ENCODE peak calls at places on chromosomes 7 and 10, in seven cellular contexts. G is stomach, O is transverse colon, U is HL-60, R is Panc1, W is HCT116, E is breast epithelium. F is an unnamed sample.

GRCh38 chr10:21497177-21497807 is 28.2 kb downstream of the SKIDA1 start:
- DNase-seq in U (no peak), W (peak), E (peak), R (no peak), G (peak), O (peak), F (no peak)

GRCh38 chr7:15554081-15554480 is 7.7 kb downstream of the AGMO start:
- DNase-seq in U (no peak), E (no peak), O (no peak), W (no peak), G (no peak), R (no peak), F (no peak)

GRCh38 chr10:114260366-114260765 is 21.3 kb downstream of the VWA2 start:
- DNase-seq in O (no peak), W (no peak), R (no peak), E (no peak), U (no peak), G (no peak), F (no peak)

GRCh38 chr7:132075573-132075972 is 500.7 kb downstream of the PLXNA4 start:
- DNase-seq in U (no peak), W (no peak), G (no peak), E (no peak), O (peak), R (no peak), F (no peak)

GRCh38 chr10:44978570-44979280 is at the start of gene DEPP1:
- DNase-seq in W (peak), U (no peak), G (peak), O (peak), R (peak), E (peak), F (no peak)

GRCh38 chr10:29254123-29255046 is 34.5 kb upstream of the LYZL1 start:
- DNase-seq in E (no peak), W (no peak), O (no peak), R (no peak), G (no peak), U (peak), F (no peak)

GRCh38 chr7:7565018-7565680 is 1.5 kb upstream of the MIOS start:
- DNase-seq in E (no peak), U (no peak), G (no peak), W (no peak), O (no peak), R (no peak), F (no peak)

GRCh38 chr7:105896407-105896842 is 20.0 kb upstream of the ATXN7L1 start:
- DNase-seq in W (no peak), U (no peak), E (no peak), R (no peak), G (no peak), O (peak), F (no peak)

GRCh38 chr10:124971276-124971675 is 29.4 kb downstream of the ZRANB1 start:
- DNase-seq in G (no peak), O (no peak), W (no peak), U (no peak), E (no peak), R (no peak), F (no peak)

GRCh38 chr7:149879801-149880738 is 6.3 kb downstream of the ATP6V0E2 start:
- DNase-seq in G (no peak), E (no peak), O (no peak), R (no peak), U (no peak), W (no peak), F (no peak)

GRCh38 chr7:93530701-93531100 is 43.8 kb downstream of the CALCR start:
- DNase-seq in R (no peak), G (no peak), O (no peak), U (no peak), E (no peak), W (no peak), F (no peak)

GRCh38 chr7:25069900-25070443 is 55.1 kb downstream of the CYCS start:
- DNase-seq in O (peak), W (peak), R (no peak), E (no peak), U (peak), G (peak), F (no peak)

GRCh38 chr7:69814421-69814962 is 216.2 kb downstream of the AUTS2 start:
- DNase-seq in R (no peak), U (no peak), G (no peak), W (no peak), O (no peak), E (peak), F (no peak)

GRCh38 chr7:105779856-105780815 is 96.3 kb downstream of the ATXN7L1 start:
- DNase-seq in G (no peak), W (no peak), U (no peak), R (no peak), E (no peak), O (no peak), F (no peak)

GRCh38 chr7:100465702-100466311 is 1.7 kb upstream of the SPACDR start:
- DNase-seq in W (no peak), E (peak), G (peak), R (no peak), U (no peak), O (peak), F (no peak)

GRCh38 chr7:129443612-129444011 is 9.4 kb downstream of the STRIP2 start:
- DNase-seq in R (no peak), E (no peak), W (no peak), U (no peak), O (no peak), G (no peak), F (no peak)

GRCh38 chr7:37916017-37916672 is 472 bp downstream of the SFRP4 start:
- DNase-seq in W (no peak), O (peak), U (no peak), G (no peak), E (no peak), R (no peak), F (no peak)

GRCh38 chr10:21534611-21535493 is 820 bp downstream of the MLLT10 start:
- DNase-seq in U (no peak), O (peak), G (peak), W (no peak), E (peak), R (no peak), F (no peak)

GRCh38 chr7:3042861-3043489 is 692 bp downstream of the CARD11 start:
- DNase-seq in U (no peak), R (no peak), G (no peak), E (no peak), W (no peak), O (peak), F (no peak)

GRCh38 chr10:64070241-64070640 is 549.0 kb downstream of the REEP3 start:
- DNase-seq in R (no peak), E (no peak), W (no peak), O (no peak), G (no peak), U (no peak), F (no peak)

GRCh38 chr7:16015981-16016380 is 329.5 kb upstream of the MEOX2 start:
- DNase-seq in R (no peak), O (no peak), U (no peak), E (no peak), W (no peak), G (no peak), F (no peak)

GRCh38 chr7:1945558-1945957 is 275.5 kb downstream of the ELFN1 start:
- DNase-seq in O (no peak), R (no peak), W (no peak), G (no peak), E (no peak), U (no peak), F (no peak)

GRCh38 chr10:111076191-111076681 is 593 bp upstream of the ADRA2A start:
- DNase-seq in G (peak), U (no peak), O (peak), E (no peak), W (peak), R (peak), F (no peak)

GRCh38 chr7:123557631-123558505 is at the start of gene NDUFA5:
- DNase-seq in G (peak), W (peak), U (peak), R (peak), E (peak), O (peak), F (no peak)

GRCh38 chr7:140723002-140723401 is 26.5 kb downstream of the NDUFB2 start:
- DNase-seq in E (no peak), U (no peak), O (no peak), W (no peak), R (no peak), G (no peak), F (no peak)

GRCh38 chr7:29467193-29467592 is 96.4 kb upstream of the PRR15 start:
- DNase-seq in U (no peak), E (no peak), R (no peak), W (no peak), G (no peak), O (peak), F (no peak)

GRCh38 chr10:77881636-77882035 is 44.9 kb downstream of the DLG5 start:
- DNase-seq in U (no peak), E (no peak), W (no peak), O (no peak), G (no peak), R (no peak), F (no peak)

GRCh38 chr7:40194743-40195142 is 59.9 kb downstream of the SUGCT start:
- DNase-seq in E (no peak), G (no peak), W (no peak), U (no peak), R (no peak), O (no peak), F (no peak)

GRCh38 chr10:80141696-80142460 is 9.3 kb downstream of the PLAC9 start:
- DNase-seq in R (no peak), O (no peak), G (no peak), E (no peak), U (no peak), W (no peak), F (no peak)

GRCh38 chr10:64699244-64699643 is 1178.0 kb downstream of the REEP3 start:
- DNase-seq in U (no peak), G (no peak), W (no peak), O (no peak), E (no peak), R (no peak), F (no peak)

GRCh38 chr7:131424219-131424822 is 96.6 kb downstream of the MKLN1 start:
- DNase-seq in W (peak), R (peak), E (no peak), G (no peak), U (no peak), O (no peak), F (no peak)

GRCh38 chr7:98281757-98282652 is 519 bp downstream of the BRI3 start:
- DNase-seq in E (peak), U (no peak), O (peak), W (no peak), R (no peak), G (peak), F (no peak)

GRCh38 chr7:54906963-54907362 is 111.9 kb upstream of the EGFR start:
- DNase-seq in U (no peak), O (no peak), G (no peak), W (no peak), E (no peak), R (no peak), F (no peak)

GRCh38 chr10:48607356-48608278 is 2.7 kb upstream of the ARHGAP22 start:
- DNase-seq in G (no peak), W (no peak), E (no peak), R (no peak), U (no peak), O (no peak), F (no peak)

DNA sequence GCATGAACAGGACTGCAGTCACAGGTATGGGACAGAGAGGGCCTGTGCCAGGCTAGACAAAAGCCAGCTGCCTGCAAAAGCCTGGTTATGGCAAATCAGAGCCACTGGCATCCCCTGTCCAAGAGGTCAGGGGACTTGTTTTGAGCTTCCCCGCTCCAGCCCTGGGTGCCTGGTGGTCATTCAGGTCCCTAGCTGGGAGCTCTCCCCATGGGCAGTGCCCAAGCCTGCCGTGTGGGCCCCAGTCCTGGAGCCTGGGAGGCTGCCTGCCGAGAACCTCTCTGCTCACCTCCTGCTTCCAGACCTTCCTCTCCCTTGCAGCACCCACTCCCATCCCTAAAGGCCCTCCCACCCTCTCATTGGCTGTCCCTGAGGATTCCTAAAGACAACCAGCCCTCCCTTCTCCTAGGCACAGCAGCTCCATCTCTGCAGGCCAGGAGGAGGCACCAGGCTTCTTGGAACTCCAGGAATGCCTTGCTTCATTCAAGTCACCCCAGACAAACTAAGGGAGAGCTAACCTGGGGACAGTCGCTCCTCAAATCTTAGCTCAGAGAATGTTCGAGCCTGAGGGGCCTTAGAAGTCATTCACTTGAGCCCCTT is 150.6 kb downstream of the C10orf105 start:
- DNase-seq in E (no peak), O (no peak), U (no peak), R (no peak), G (no peak), W (no peak), F (no peak)
- TF ChIP-seq POLR2AphosphoS5 in E (no peak), O (no peak), U (no peak), R (no peak), G (no peak), W (no peak), F (no peak)

DNA sequence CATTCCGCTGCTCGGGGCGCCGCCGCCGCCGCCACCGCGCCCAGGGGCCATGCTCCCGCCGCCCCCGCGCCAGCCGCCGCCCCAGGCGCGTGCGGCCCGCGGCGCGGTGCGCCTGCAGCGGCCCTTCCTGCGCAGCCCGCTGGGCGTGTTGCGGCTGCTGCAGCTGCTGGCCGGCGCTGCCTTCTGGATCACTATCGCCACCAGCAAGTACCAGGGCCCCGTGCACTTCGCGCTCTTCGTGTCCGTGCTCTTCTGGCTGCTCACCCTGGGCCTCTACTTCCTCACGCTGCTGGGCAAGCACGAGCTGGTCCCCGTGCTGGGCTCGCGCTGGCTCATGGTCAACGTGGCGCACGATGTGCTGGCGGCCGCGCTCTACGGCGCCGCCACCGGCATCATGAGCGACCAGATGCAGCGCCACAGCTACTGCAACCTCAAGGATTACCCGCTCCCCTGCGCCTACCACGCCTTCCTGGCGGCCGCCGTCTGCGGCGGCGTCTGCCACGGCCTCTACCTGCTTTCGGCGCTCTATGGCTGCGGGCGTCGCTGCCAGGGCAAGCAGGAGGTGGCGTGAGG is 384 bp downstream of the MARVELD1 start:
- DNase-seq in O (peak), U (peak), E (peak), R (peak), W (no peak), G (peak), F (no peak)
- H3K27ac ChIP-seq in O (peak), U (peak), E (peak), R (peak), W (peak), G (peak), F (peak)

GRCh38 chr7:42197391-42197790 is 39.6 kb downstream of the GLI3 start:
- DNase-seq in W (no peak), O (no peak), R (no peak), E (no peak), U (no peak), G (no peak), F (no peak)
- TF ChIP-seq CTCF in W (no peak), O (no peak), R (no peak), E (no peak), U (no peak), G (no peak), F (no peak)

DNA sequence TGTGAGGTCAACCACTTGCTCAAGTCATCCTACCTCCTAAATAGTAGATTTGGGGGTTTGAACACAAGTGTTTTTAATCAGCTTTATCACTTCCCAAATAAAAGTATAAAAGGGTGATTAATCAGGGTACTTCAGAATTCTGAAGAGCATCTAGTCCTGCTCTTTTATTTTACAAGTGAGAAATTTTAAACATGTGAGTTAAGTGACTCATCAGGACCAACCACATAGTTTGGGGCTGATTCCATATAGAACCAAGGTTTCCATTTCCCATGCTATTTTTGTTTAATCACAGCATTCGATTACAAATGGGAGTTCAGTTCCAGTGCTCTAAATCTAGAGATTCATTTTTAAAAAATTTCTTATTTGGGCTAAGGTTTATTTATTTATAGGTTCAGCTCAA is 113.4 kb downstream of the GPR158 start:
- DNase-seq in W (no peak), R (no peak), E (no peak), U (no peak), O (no peak), G (no peak), F (no peak)
- TF ChIP-seq POLR2AphosphoS5 in W (no peak), R (no peak), E (no peak), U (no peak), O (no peak), G (no peak), F (no peak)

GRCh38 chr7:156919132-156919713 is 26.2 kb upstream of the LMBR1 start:
- DNase-seq in W (no peak), G (no peak), E (no peak), O (no peak), U (no peak), R (no peak), F (no peak)

GRCh38 chr7:156920076-156920475 is 27.1 kb upstream of the LMBR1 start:
- DNase-seq in G (no peak), E (no peak), R (no peak), O (no peak), U (no peak), W (no peak), F (no peak)

GRCh38 chr7:156918642-156919041 is 25.7 kb upstream of the LMBR1 start:
- DNase-seq in U (no peak), W (no peak), E (no peak), G (no peak), R (no peak), O (no peak), F (no peak)
- H3K27ac ChIP-seq in U (no peak), W (no peak), E (no peak), G (no peak), R (no peak), O (no peak), F (no peak)

DNA sequence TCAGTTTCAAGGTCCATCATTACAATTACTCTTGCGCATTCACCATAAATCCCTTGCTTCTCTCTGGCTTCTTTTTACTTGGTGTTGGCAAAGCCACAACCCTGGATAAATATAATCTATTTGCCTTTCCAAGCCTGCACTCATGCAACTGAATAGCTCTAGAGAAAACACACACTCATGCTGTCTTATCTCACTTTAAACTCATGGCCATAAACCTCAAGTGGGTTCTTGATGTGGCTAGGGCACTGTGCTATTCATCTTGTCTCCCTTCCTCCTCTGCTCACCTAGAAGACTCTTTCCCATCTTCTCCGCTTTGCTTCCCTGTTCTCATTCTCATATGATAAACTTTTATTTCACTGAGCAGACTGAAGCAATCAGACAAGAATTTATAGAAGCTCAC is 165.4 kb upstream of the MTPN start:
- DNase-seq in U (no peak), R (no peak), E (no peak), O (no peak), W (no peak), G (no peak), F (no peak)
- TF ChIP-seq CTCF in U (no peak), R (no peak), E (no peak), O (no peak), W (no peak), G (no peak), F (no peak)

DNA sequence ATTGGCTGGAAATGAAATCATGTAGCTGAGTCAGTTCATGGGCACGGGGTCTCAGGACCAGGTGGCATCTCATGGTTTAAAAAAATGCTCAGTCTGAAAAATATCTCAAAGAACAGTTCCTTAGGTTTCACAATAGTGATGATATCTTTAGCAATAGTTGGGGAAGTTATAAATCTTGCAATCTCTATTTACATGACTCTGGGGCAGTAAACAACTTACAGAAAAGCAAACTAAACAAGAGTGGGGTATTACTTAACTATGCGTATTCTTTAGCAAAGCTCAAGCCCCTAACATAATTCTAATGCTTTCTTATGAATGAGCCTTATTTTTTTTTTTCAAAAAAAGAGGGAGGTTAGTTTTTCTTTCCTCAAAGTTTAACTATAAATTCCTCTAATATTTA is 376.8 kb upstream of the NRG3 start:
- DNase-seq in W (no peak), U (no peak), R (no peak), O (no peak), E (no peak), G (no peak), F (no peak)
- TF ChIP-seq POLR2AphosphoS5 in W (no peak), U (no peak), R (no peak), O (no peak), E (no peak), G (no peak), F (no peak)

F was measured in vagina.